ENCODE peak calls at places on chromosomes 1 and 21, in five cellular contexts. Z is A549, G is H1, O is K562, C is HepG2. H is an unnamed sample.
A peak's percentile ranks its signal among the peaks of the same experiment; 100 is the strongest.

GRCh38 chr1:68180441-68181164 is 51.7 kb downstream of the WLS start:
- DNase-seq in G (no peak), Z (no peak), C (no peak), O (no peak), H (no peak)

GRCh38 chr1:30377230-30378022 is 346.0 kb downstream of the MATN1 start:
- DNase-seq in O (no peak), C (no peak), Z (no peak), G (no peak), H (no peak)

GRCh38 chr1:75233302-75233929 is 99.2 kb downstream of the LHX8 start:
- DNase-seq in O (peak; percentile 53), G (no peak), C (peak; percentile 38), Z (peak; percentile 2), H (peak; percentile 2)

GRCh38 chr1:160836561-160836960 is 26.1 kb downstream of the CD244 start:
- DNase-seq in Z (no peak), O (no peak), C (no peak), G (no peak), H (no peak)

GRCh38 chr1:47755368-47755990 is 241.7 kb downstream of the TRABD2B start:
- DNase-seq in C (peak; percentile 35), G (peak; percentile 41), O (peak; percentile 80), Z (peak; percentile 13), H (no peak)

GRCh38 chr1:16141573-16142336 is 14.1 kb downstream of the EPHA2 start:
- DNase-seq in G (no peak), C (no peak), O (no peak), Z (no peak), H (no peak)

GRCh38 chr1:29519108-29519507 is 282.8 kb downstream of the PTPRU start:
- DNase-seq in O (no peak), Z (no peak), G (no peak), C (no peak), H (no peak)

GRCh38 chr1:199447906-199448305 is 579.6 kb upstream of the NR5A2 start:
- DNase-seq in O (no peak), G (no peak), Z (no peak), C (no peak), H (no peak)

GRCh38 chr1:7298145-7298544 is 473.0 kb upstream of the VAMP3 start:
- DNase-seq in C (no peak), G (peak; percentile 33), O (no peak), Z (no peak), H (no peak)

GRCh38 chr21:27372381-27372780 is 405.5 kb upstream of the ADAMTS5 start:
- DNase-seq in G (no peak), Z (no peak), C (no peak), O (no peak), H (no peak)

GRCh38 chr1:150093805-150094204 is 26.2 kb downstream of the VPS45 start:
- DNase-seq in G (no peak), O (no peak), Z (no peak), C (no peak), H (no peak)

GRCh38 chr1:94646151-94646643 is 104.6 kb upstream of the F3 start:
- DNase-seq in O (no peak), G (no peak), Z (no peak), C (no peak), H (peak; percentile 86)

GRCh38 chr1:56188855-56189254 is 390.5 kb downstream of the PLPP3 start:
- DNase-seq in O (no peak), Z (no peak), C (peak; percentile 89), G (no peak), H (no peak)

GRCh38 chr1:52002038-52002917 is 11.8 kb upstream of the RAB3B start:
- DNase-seq in G (no peak), O (peak; percentile 91), Z (peak; percentile 82), C (peak; percentile 84), H (peak; percentile 95)

GRCh38 chr1:92096317-92096716 is 16.2 kb downstream of the BTBD8 start:
- DNase-seq in O (no peak), G (no peak), Z (no peak), C (no peak), H (peak; percentile 38)

GRCh38 chr1:241612533-241613505 is 27.4 kb downstream of the CHML start:
- DNase-seq in C (no peak), Z (no peak), O (peak; percentile 35), G (no peak), H (peak; percentile 97)

GRCh38 chr1:201999625-202000238 is 10.7 kb upstream of the ELF3 start:
- DNase-seq in O (peak; percentile 81), G (no peak), C (peak; percentile 64), Z (peak; percentile 89), H (peak; percentile 53)

GRCh38 chr1:53346007-53346813 is 18.3 kb upstream of the LRP8 start:
- DNase-seq in G (no peak), Z (no peak), O (no peak), C (no peak), H (no peak)

GRCh38 chr1:185574139-185574835 is 159.9 kb upstream of the HMCN1 start:
- DNase-seq in C (no peak), Z (no peak), G (no peak), O (no peak), H (no peak)

GRCh38 chr1:203147376-203147775 is 19.9 kb downstream of the ADORA1 start:
- DNase-seq in Z (no peak), G (no peak), C (no peak), O (no peak), H (no peak)

GRCh38 chr1:81800741-81801031 is at the start of gene ADGRL2:
- DNase-seq in C (no peak), G (no peak), Z (no peak), O (no peak), H (no peak)

GRCh38 chr1:54318415-54318814 is 87.8 kb downstream of the SSBP3 start:
- DNase-seq in O (no peak), G (no peak), C (no peak), Z (no peak), H (no peak)

GRCh38 chr1:111604931-111605330 is 14.7 kb upstream of the RAP1A start:
- DNase-seq in O (no peak), C (no peak), G (no peak), Z (no peak), H (peak; percentile 72)

GRCh38 chr1:97989094-97989680 is 68.4 kb upstream of the DPYD start:
- DNase-seq in O (no peak), Z (no peak), C (no peak), G (no peak), H (peak; percentile 73)

GRCh38 chr1:229563241-229563640 is 4.7 kb upstream of the ABCB10 start:
- DNase-seq in O (no peak), G (no peak), C (no peak), Z (no peak), H (no peak)

GRCh38 chr1:38533772-38534472 is 325.6 kb downstream of the RRAGC start:
- DNase-seq in Z (no peak), O (peak; percentile 68), G (no peak), C (no peak), H (no peak)

GRCh38 chr1:26360051-26360806 is 6.3 kb upstream of the CRYBG2 start:
- DNase-seq in C (no peak), O (no peak), Z (no peak), G (no peak), H (no peak)

GRCh38 chr1:112957133-112957812 is 1.3 kb upstream of the SLC16A1 start:
- DNase-seq in G (peak; percentile 68), O (peak; percentile 74), C (peak; percentile 79), Z (peak; percentile 44), H (peak; percentile 95)

GRCh38 chr1:5742032-5742431 is 250.2 kb downstream of the NPHP4 start:
- DNase-seq in Z (no peak), O (no peak), C (no peak), G (no peak), H (no peak)

GRCh38 chr1:119298687-119299086 is 69.9 kb upstream of the HAO2 start:
- DNase-seq in O (no peak), Z (no peak), C (peak; percentile 58), G (no peak), H (peak; percentile 4)

GRCh38 chr1:181985981-181986906 is 75.3 kb downstream of the ZNF648 start:
- DNase-seq in Z (no peak), G (no peak), C (no peak), O (no peak), H (no peak)

GRCh38 chr1:63607322-63607721 is 14.1 kb downstream of the PGM1 start:
- DNase-seq in C (no peak), O (no peak), G (no peak), Z (no peak), H (no peak)

DNA sequence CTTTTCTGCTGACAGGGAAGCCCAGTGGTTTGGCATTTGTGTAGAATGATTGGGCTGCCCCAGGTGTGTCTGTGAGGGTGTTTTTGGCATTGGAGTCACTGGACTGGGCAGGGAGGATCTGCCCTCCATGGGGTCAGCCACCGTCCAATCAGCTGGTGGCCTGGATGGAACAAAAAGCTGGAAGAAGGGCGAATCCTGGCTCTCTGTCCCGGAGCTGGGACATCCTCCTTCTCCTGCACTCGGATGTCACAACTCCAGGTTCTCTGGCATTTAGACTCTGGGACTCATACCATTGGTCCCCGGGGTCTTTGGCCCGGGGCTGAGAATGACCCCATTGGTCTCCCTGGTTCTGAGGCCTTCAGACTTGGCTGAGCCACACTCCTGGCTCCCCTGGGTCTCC is 11.2 kb downstream of the SPSB1 start:
- DNase-seq in Z (no peak), C (no peak), G (no peak), O (no peak), H (no peak)
- TF ChIP-seq MAFK in Z (no peak), C (no peak), G (no peak), O (no peak), H (no peak)

GRCh38 chr1:110152133-110152785 is 2.0 kb downstream of the SLC6A17 start:
- DNase-seq in O (no peak), C (peak; percentile 1), G (no peak), Z (peak; percentile 29), H (peak; percentile 74)
- TF ChIP-seq MAFK in O (no peak), C (no peak), G (no peak), Z (no peak), H (no peak)

GRCh38 chr1:156623946-156624813 is 5.0 kb downstream of the HAPLN2 start:
- DNase-seq in G (no peak), O (peak; percentile 91), C (no peak), Z (peak; percentile 61), H (peak; percentile 24)
- TF ChIP-seq MAFK in G (no peak), O (no peak), C (no peak), Z (no peak), H (no peak)

DNA sequence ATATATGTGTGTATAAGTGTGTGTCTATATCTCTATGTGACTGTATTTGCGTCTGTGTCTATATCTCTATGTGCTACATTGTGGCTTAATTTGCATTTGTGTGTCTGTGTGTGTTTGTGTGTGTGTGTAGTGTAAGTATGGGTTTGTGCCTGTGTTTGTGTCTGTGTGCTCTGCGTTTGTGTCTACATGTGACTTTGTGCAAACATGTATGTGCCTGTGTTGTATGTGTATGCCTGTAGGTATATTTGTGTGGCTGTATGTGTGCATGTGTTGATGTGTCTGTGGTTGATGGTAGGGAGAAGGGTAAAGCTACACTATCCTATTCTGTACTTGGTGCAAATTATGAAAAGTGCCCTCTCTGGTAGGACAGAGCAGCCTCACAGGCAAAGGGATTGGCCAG is 7.3 kb upstream of the FGGY start:
- DNase-seq in Z (no peak), O (no peak), G (no peak), C (no peak), H (no peak)
- TF ChIP-seq MAFK in Z (no peak), O (no peak), G (no peak), C (no peak), H (no peak)

DNA sequence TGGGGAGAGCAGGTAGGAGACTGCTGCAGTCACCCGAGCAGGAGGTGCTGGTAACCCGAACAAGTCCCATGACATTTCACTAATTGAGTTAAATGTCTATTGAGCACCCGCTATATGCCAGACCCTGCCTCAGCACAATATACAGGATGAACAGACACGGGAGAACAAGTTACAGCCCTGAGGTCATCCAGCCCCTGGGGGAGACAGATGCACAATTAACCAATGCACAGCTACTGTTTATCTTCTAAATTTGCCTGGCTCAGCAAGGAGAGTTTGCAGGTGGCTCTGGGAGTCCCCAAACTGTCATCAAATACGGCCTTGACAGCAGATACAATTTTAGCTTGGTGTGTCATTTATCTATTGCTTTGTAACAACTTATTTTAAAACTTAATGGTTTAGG is 18.1 kb downstream of the CITED4 start:
- DNase-seq in Z (no peak), O (no peak), G (no peak), C (no peak), H (no peak)
- TF ChIP-seq MAFK in Z (no peak), O (no peak), G (no peak), C (no peak), H (no peak)

H was measured in IMR-90.